ENCODE peak calls at places on chromosomes 5 and 9, in five cellular contexts. N is transverse colon, M is GM23248, D is GM23338, B is neuronal stem cell. Q is an unnamed sample.
A peak's percentile ranks its signal among the peaks of the same experiment; 100 is the strongest.

GRCh38 chr5:54904425-54904824 is 81.0 kb downstream of the ESM1 start:
- DNase-seq in N (no peak), M (peak; percentile 86), D (peak; percentile 67), B (peak; percentile 18), Q (peak; percentile 26)

GRCh38 chr5:108266235-108266634 is 115.7 kb downstream of the FBXL17 start:
- DNase-seq in N (no peak), M (peak; percentile 13), D (no peak), B (no peak), Q (no peak)

GRCh38 chr5:66284588-66285342 is 140.7 kb downstream of the SREK1 start:
- DNase-seq in N (no peak), M (no peak), D (no peak), B (no peak), Q (no peak)

GRCh38 chr5:55600536-55601208 is 65.9 kb upstream of the PLPP1 start:
- DNase-seq in N (no peak), M (peak; percentile 86), D (no peak), B (no peak), Q (peak; percentile 30)

GRCh38 chr5:55919625-55920024 is 68.5 kb downstream of the IL31RA start:
- DNase-seq in N (no peak), M (no peak), D (no peak), B (no peak), Q (no peak)

GRCh38 chr9:34252016-34252415 is 73.2 kb downstream of the UBAP1 start:
- DNase-seq in N (no peak), M (peak; percentile 50), D (no peak), B (no peak), Q (peak; percentile 4)

GRCh38 chr9:133704711-133705181 is 33.4 kb downstream of the SARDH start:
- DNase-seq in N (no peak), M (no peak), D (no peak), B (no peak), Q (no peak)

GRCh38 chr5:175575301-175575700 is 82.6 kb upstream of the HRH2 start:
- DNase-seq in N (no peak), M (no peak), D (no peak), B (no peak), Q (no peak)

GRCh38 chr5:143154495-143155375 is 248.8 kb downstream of the NR3C1 start:
- DNase-seq in N (no peak), M (peak; percentile 85), D (no peak), B (no peak), Q (peak; percentile 54)

GRCh38 chr5:53364098-53364497 is 116.3 kb upstream of the FST start:
- DNase-seq in N (no peak), M (peak; percentile 43), D (peak; percentile 13), B (no peak), Q (no peak)

GRCh38 chr5:61329729-61330128 is 2.3 kb upstream of the ZSWIM6 start:
- DNase-seq in N (no peak), M (peak; percentile 34), D (peak; percentile 28), B (no peak), Q (peak; percentile 10)
- H3K4me3 ChIP-seq in N (peak overlapping the region; percentile 73), M (peak overlapping the region; percentile 85), D (peak overlapping the region; percentile 68), B (no peak overlapping the region), Q (peak overlapping the region; percentile 80)

GRCh38 chr9:135334953-135335460 is 144.6 kb upstream of the PPP1R26 start:
- DNase-seq in N (no peak), M (no peak), D (no peak), B (no peak), Q (no peak)
- H3K27me3 ChIP-seq in N (peaks cover under 1% of the 10 kb centered on the region), M (peaks cover 8% of the 10 kb centered on the region), D (no peaks in the 10 kb centered on the region), B (peaks cover 22% of the 10 kb centered on the region), Q (no peaks in the 10 kb centered on the region)

GRCh38 chr5:19200251-19200650 is 787.7 kb downstream of the CDH18 start:
- DNase-seq in N (no peak), M (no peak), D (no peak), B (no peak), Q (no peak)
- H3K4me3 ChIP-seq in N (no peak overlapping the region), M (no peak overlapping the region), D (no peak overlapping the region), B (no peak overlapping the region), Q (no peak overlapping the region)

GRCh38 chr5:42366051-42366450 is 57.2 kb upstream of the GHR start:
- DNase-seq in N (no peak), M (no peak), D (no peak), B (no peak), Q (no peak)
- H3K27me3 ChIP-seq in N (no peaks in the 10 kb centered on the region), M (no peaks in the 10 kb centered on the region), D (no peaks in the 10 kb centered on the region), B (no peaks in the 10 kb centered on the region), Q (no peaks in the 10 kb centered on the region)

DNA sequence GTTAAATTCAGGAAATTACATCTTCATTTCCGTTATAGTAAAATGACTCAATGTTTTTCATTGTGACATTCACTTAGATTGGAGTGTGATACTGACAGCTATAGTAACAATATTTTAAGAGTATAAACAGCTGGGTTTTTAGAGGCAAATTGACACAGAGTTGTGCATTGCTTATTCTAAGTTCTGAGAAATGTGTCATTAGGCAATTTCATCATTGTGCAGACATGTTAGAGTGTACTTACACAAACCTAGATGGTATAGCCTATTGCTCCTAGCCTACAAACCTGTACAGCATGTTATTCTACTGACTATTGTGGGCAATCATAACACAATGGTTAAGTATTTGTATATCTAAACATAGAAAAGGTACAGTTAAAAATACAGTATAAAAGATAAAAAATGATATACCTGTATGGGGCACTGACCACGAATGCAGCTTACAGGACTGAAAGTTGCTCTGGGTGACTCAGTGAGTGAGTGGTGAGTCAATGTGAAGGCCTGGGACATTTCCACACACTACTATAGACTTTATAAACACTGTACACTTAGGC is 132.7 kb downstream of the PDE4D start:
- DNase-seq in N (no peak), M (peak; percentile 84), D (no peak), B (no peak), Q (peak; percentile 59)
- H3K4me3 ChIP-seq in N (no peak overlapping the region), M (no peak overlapping the region), D (no peak overlapping the region), B (no peak overlapping the region), Q (no peak overlapping the region)

GRCh38 chr5:1948663-1949191 is 66.0 kb upstream of the IRX4 start:
- DNase-seq in N (no peak), M (no peak), D (no peak), B (no peak), Q (no peak)
- H3K27me3 ChIP-seq in N (peaks cover 4% of the 10 kb centered on the region), M (no peaks in the 10 kb centered on the region), D (no peaks in the 10 kb centered on the region), B (peaks cover 2% of the 10 kb centered on the region), Q (no peaks in the 10 kb centered on the region)

GRCh38 chr5:151006704-151007334 is 13.6 kb upstream of the GPX3 start:
- DNase-seq in N (no peak), M (no peak), D (no peak), B (no peak), Q (peak; percentile 55)
- H3K4me3 ChIP-seq in N (no peak overlapping the region), M (no peak overlapping the region), D (no peak overlapping the region), B (no peak overlapping the region), Q (no peak overlapping the region)

DNA sequence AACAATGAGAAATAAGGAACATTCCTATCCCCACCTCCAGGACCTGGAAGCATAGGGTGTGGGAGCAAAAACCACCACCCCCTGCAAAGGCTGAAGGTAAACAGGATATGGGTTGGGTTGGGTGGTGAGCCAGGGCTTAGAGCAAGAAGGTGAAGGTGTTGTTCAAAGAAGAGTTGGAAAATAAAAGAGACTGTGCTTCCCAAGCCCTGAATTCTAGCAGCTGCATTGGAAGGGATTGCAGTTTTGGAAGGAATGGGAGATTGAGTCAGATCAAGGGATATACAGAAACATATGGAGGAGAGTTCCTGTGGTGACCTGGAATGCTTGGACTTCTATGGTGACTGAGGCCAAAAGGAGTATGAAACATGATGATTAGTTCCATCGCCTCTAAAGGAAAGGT is 24.7 kb upstream of the MTAP start:
- DNase-seq in N (no peak), M (peak; percentile 89), D (peak; percentile 6), B (no peak), Q (peak; percentile 93)
- H3K27me3 ChIP-seq in N (no peaks in the 10 kb centered on the region), M (no peaks in the 10 kb centered on the region), D (peaks cover 10% of the 10 kb centered on the region), B (peaks cover 9% of the 10 kb centered on the region), Q (no peaks in the 10 kb centered on the region)